ENCODE peak calls at places on chromosomes 5 and 9, in seven cellular contexts. D is AG04450, F is AG09319, G is AG10803, A is mesothelial cell of epicardium, X is brain microvascular endothelial cell, H is Peyer's patch. T is an unnamed sample.

GRCh38 chr5:87746341-87746740 is 333.6 kb upstream of the CCNH start:
- DNase-seq in F (no peak), H (no peak), A (no peak), X (no peak), D (no peak), G (no peak), T (no peak)

GRCh38 chr5:116939641-116940040 is 365.0 kb upstream of the SEMA6A start:
- DNase-seq in H (no peak), F (no peak), G (no peak), A (no peak), D (no peak), X (no peak), T (no peak)

GRCh38 chr5:98424681-98425454 is 348.6 kb upstream of the RGMB start:
- DNase-seq in X (peak), G (peak), D (peak), F (peak), A (no peak), H (no peak), T (no peak)

GRCh38 chr5:114325552-114325951 is 36.3 kb upstream of the KCNN2 start:
- DNase-seq in X (peak), G (no peak), H (no peak), F (no peak), A (no peak), D (no peak), T (no peak)

GRCh38 chr5:7392401-7393024 is 3.4 kb upstream of the ADCY2 start:
- DNase-seq in D (no peak), G (peak), A (no peak), F (peak), X (no peak), H (no peak), T (no peak)

GRCh38 chr5:5220896-5221295 is 80.8 kb downstream of the ADAMTS16 start:
- DNase-seq in D (no peak), G (no peak), H (no peak), A (no peak), F (no peak), X (no peak), T (no peak)

GRCh38 chr5:59798862-59799667 is 94.5 kb downstream of the PDE4D start:
- DNase-seq in X (no peak), G (peak), F (no peak), H (peak), D (no peak), A (no peak), T (no peak)

GRCh38 chr9:89563511-89564256 is 41.1 kb upstream of the GADD45G start:
- DNase-seq in G (no peak), F (no peak), H (no peak), A (no peak), X (no peak), D (no peak), T (no peak)

GRCh38 chr5:8114597-8115266 is 245.8 kb downstream of the MTRR start:
- DNase-seq in X (no peak), D (no peak), H (no peak), F (no peak), A (no peak), G (no peak), T (no peak)

GRCh38 chr9:30574355-30575151 is 1809.9 kb upstream of the ACO1 start:
- DNase-seq in X (no peak), H (no peak), A (no peak), F (no peak), D (no peak), G (no peak), T (no peak)

GRCh38 chr9:30579810-30580209 is 1804.6 kb upstream of the ACO1 start:
- DNase-seq in A (no peak), D (no peak), F (no peak), H (no peak), G (no peak), X (no peak), T (no peak)

GRCh38 chr9:30575691-30576090 is 1808.8 kb upstream of the ACO1 start:
- DNase-seq in G (no peak), X (no peak), A (no peak), D (no peak), H (no peak), F (no peak), T (no peak)

DNA sequence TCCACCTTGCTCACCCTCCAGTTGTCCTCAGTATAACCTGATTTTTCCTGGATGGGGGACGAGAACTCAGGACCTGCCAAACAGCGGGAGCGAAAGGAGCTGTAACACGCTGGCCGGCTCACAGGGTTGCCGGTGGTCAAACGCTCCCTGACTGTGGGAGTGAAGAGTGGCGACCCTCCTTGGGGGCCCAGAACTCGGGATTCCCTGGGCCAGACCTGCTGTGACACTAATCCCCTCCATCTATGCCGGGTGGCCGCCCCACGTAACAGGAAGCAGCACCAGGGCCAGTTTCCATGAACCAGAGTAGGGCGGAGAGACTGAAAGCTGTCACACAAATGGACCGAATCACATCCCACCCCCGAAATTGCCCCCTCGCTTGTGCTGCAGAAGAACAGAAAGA is 1809.2 kb upstream of the ACO1 start:
- DNase-seq in G (no peak), F (no peak), X (no peak), H (no peak), D (no peak), A (no peak), T (no peak)
- TF ChIP-seq CTCF in G (no peak), F (no peak), X (no peak), H (no peak), D (no peak), A (no peak), T (no peak)

GRCh38 chr9:115630126-115630840 is 512.3 kb upstream of the TNC start:
- DNase-seq in F (no peak), X (no peak), G (no peak), D (no peak), A (no peak), H (no peak), T (no peak)

GRCh38 chr9:115628426-115628825 is 510.5 kb upstream of the TNC start:
- DNase-seq in A (no peak), D (no peak), F (no peak), G (no peak), H (no peak), X (no peak), T (no peak)

GRCh38 chr9:115625954-115626353 is 508.0 kb upstream of the TNC start:
- DNase-seq in H (no peak), D (no peak), A (no peak), F (no peak), X (no peak), G (no peak), T (no peak)

GRCh38 chr9:115633099-115633498 is 515.1 kb upstream of the TNC start:
- DNase-seq in D (no peak), G (peak), X (no peak), F (peak), H (no peak), A (no peak), T (no peak)

DNA sequence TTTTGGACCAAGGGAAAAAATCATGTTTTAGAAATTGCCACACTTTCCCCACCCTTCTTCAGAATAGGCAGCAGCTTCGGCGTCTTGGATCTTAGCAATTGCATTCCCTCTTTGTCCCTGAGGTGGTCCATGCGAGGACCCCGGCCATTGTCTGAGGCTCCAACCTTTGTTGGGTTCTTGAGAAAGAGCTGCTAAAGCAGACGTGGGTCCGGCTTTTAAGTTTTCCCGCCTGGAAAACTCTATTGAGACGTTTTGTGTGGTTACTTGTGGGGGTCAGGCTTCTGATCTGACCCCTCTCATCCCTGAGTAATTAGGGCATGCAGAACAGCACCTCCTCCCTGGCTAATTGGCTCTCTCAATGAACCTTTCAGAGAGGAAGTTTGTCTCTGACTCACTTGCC is 509.6 kb upstream of the TNC start:
- DNase-seq in G (no peak), A (no peak), F (no peak), X (no peak), D (no peak), H (no peak), T (no peak)
- TF ChIP-seq CTCF in G (no peak), A (no peak), F (no peak), X (no peak), D (no peak), H (no peak), T (no peak)

DNA sequence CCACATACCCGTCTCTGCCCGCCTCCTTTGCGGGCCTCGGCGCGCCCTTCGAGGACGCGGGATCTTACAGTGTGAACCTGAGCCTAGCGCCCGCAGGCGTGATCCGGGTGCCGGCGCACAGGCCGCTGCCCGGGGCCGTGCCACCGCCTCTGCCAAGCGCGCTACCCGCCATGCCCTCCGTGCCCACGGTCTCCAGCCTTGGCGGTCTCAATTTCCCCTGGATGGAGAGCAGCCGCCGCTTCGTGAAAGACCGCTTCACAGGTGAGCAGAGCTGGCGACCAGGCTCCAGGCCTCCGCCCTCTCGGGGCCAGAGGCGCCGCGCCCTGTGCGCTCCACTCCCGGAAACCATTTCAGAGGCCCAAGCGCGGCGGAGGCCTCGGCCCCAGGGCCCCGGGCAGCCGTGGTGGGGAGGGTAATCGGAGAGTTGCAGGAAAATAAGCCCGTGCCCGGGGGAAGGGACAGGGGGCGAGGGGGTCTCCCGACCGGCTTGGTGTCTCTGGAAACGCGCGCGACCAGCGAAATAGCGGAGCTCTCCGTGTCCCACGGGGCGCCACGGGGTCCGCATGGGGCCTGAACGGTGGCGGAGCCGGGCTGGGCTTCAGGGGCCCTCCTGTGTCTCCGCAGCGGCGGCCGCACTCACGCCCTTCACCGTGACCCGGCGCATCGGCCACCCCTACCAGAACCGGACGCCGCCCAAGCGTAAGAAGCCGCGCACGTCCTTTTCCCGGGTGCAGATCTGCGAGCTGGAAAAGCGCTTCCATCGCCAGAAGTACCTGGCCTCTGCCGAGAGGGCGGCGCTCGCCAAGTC is 682 bp downstream of the TLX3 start:
- DNase-seq in A (no peak), D (no peak), F (no peak), H (no peak), X (no peak), G (no peak), T (no peak)
- TF ChIP-seq CTCF in A (peak), D (peak), F (peak), H (no peak), X (peak), G (peak), T (no peak)

GRCh38 chr5:9851458-9851857 is 221.3 kb upstream of the TAS2R1 start:
- DNase-seq in D (peak), G (peak), X (peak), H (no peak), A (no peak), F (peak), T (no peak)
- TF ChIP-seq CTCF in D (peak), G (peak), X (peak), H (no peak), A (no peak), F (peak), T (no peak)

GRCh38 chr9:101791938-101792337 is 53.5 kb upstream of the GRIN3A start:
- DNase-seq in H (no peak), X (peak), F (no peak), A (peak), G (no peak), D (no peak), T (no peak)
- TF ChIP-seq CTCF in H (peak), X (peak), F (peak), A (no peak), G (peak), D (no peak), T (no peak)

GRCh38 chr9:137162505-137163100 is 7.2 kb downstream of the LRRC26 start:
- DNase-seq in G (no peak), F (no peak), A (peak), X (no peak), H (no peak), D (no peak), T (no peak)
- TF ChIP-seq CTCF in G (no peak), F (no peak), A (no peak), X (no peak), H (peak), D (no peak), T (no peak)

DNA sequence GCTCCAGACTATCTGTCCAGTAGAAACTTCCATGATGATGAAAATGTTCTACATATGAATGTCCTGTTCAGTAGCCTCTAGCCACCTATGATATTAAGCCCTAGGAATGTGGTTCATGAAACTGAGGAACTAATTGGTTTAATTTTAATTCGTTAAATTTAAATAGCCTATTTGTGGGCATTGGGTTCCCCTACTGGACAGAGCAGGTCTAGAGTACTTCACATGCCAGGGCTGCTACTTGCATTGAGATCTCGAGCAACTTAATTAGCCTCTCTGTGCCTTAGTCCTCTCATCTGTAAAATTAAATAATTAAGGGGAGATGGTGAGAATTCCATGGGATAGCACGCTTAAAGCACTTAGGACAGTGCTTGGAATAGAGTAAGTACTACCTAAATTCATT is 160.0 kb downstream of the PAPPA start:
- DNase-seq in D (no peak), F (no peak), H (no peak), X (no peak), A (no peak), G (no peak), T (no peak)
- TF ChIP-seq CTCF in D (peak), F (no peak), H (no peak), X (peak), A (no peak), G (peak), T (no peak)

GRCh38 chr9:124766815-124767554 is 4.1 kb downstream of the NR6A1 start:
- DNase-seq in D (no peak), H (no peak), F (no peak), A (no peak), X (no peak), G (no peak), T (no peak)
- TF ChIP-seq CTCF in D (peak), H (peak), F (peak), A (no peak), X (peak), G (peak), T (no peak)

GRCh38 chr9:27787941-27788340 is 214.7 kb upstream of the C9orf72 start:
- DNase-seq in X (peak), A (no peak), D (no peak), F (no peak), G (no peak), H (no peak), T (no peak)
- TF ChIP-seq CTCF in X (peak), A (no peak), D (no peak), F (no peak), G (no peak), H (no peak), T (no peak)

T was measured in activated B cell treated with CpG ODN at 0.5 μM for 24 hours.